ENCODE peak calls at places on chromosome 16, in seven cellular contexts. E is stomach, K is brain microvascular endothelial cell, N is fibroblast of the aortic adventitia, R is adipocyte, B is psoas muscle, Q is ovary. D is an unnamed sample.

GRCh38 chr16:15950167-15950854 is 895 bp downstream of the ABCC1 start:
- DNase-seq in Q (peak; percentile 28), R (peak; percentile 64), K (peak; percentile 23), N (peak; percentile 67), E (peak; percentile 28), B (no peak), D (peak; percentile 51)

GRCh38 chr16:17475104-17475503 is 4.3 kb upstream of the XYLT1 start:
- DNase-seq in N (no peak), Q (no peak), E (no peak), K (no peak), R (no peak), B (no peak), D (no peak)

GRCh38 chr16:19698480-19699465 is 19.3 kb downstream of the KNOP1 start:
- DNase-seq in R (peak; percentile 72), N (peak; percentile 70), K (no peak), Q (no peak), E (no peak), B (no peak), D (peak; percentile 62)

GRCh38 chr16:57544129-57544653 is 1.7 kb downstream of the ADGRG5 start:
- DNase-seq in Q (no peak), B (no peak), K (no peak), R (no peak), E (no peak), N (no peak), D (peak; percentile 13)

GRCh38 chr16:10964039-10964890 is 19.9 kb downstream of the CLEC16A start:
- DNase-seq in R (peak; percentile 93), N (peak; percentile 84), B (peak; percentile 86), Q (peak; percentile 75), K (peak; percentile 66), E (peak; percentile 87), D (peak; percentile 81)

GRCh38 chr16:88398874-88399178 is 16.1 kb downstream of the ZNF469 start:
- DNase-seq in E (no peak), K (no peak), B (no peak), N (no peak), R (no peak), Q (no peak), D (no peak)

GRCh38 chr16:17885659-17886200 is 415.0 kb upstream of the XYLT1 start:
- DNase-seq in E (no peak), N (no peak), Q (no peak), K (no peak), R (no peak), B (no peak), D (no peak)

GRCh38 chr16:50021509-50021908 is 3.5 kb upstream of the CNEP1R1 start:
- DNase-seq in B (no peak), K (peak; percentile 25), N (no peak), E (no peak), Q (no peak), R (no peak), D (peak; percentile 42)

GRCh38 chr16:20166531-20167235 is 93.0 kb upstream of the GPR139 start:
- DNase-seq in K (no peak), B (no peak), Q (no peak), E (no peak), R (no peak), N (no peak), D (no peak)

GRCh38 chr16:77660311-77660710 is 62.0 kb upstream of the NUDT7 start:
- DNase-seq in Q (no peak), N (peak; percentile 76), K (peak; percentile 40), E (no peak), R (peak; percentile 18), B (no peak), D (peak; percentile 85)

GRCh38 chr16:81823734-81824133 is 44.6 kb downstream of the PLCG2 start:
- DNase-seq in E (no peak), R (no peak), K (no peak), B (no peak), Q (no peak), N (no peak), D (no peak)
- H3K4me3 ChIP-seq in E (no peak overlapping the region), R (no peak overlapping the region), K (no peak overlapping the region), B (no peak overlapping the region), Q (no peak overlapping the region), N (no peak overlapping the region), D (no peak overlapping the region)

DNA sequence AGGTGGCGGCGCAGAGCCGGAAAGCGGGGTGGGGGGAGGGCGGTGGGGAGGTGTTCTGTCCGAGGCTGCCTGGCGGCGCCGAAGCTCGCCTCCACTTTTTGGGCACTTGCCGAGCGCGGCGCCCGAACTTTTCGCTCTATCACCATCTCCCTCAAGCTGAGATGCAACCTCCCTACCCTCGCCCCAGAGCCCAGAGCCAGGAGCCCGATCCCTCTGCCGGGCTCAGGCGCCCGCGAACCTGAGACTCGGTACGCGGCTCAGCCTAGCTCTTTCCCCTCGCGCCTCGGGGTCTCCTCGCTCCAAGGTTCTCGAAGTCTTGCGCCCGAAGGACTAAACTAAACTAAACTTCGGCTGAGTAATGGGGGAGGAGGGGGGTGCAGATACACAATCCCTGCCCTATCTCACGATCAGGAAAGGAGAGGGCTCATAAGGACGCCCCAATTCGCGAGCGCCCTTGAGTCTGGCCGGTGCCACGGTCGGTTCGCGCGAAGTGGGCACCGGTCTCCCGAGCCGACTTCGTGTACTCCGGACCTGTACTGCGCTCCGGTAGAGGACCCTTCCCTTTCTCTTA is 1.7 kb upstream of the SALL1 start:
- DNase-seq in R (peak; percentile 54), K (no peak), B (no peak), Q (no peak), N (peak; percentile 55), E (no peak), D (no peak)
- H3K4me3 ChIP-seq in R (peak overlapping the region; percentile 87), K (peak overlapping the region; percentile 48), B (peak overlapping the region; percentile 58), Q (peak overlapping the region; percentile 62), N (peak overlapping the region; percentile 83), E (peak overlapping the region; percentile 32), D (peak overlapping the region; percentile 47)

DNA sequence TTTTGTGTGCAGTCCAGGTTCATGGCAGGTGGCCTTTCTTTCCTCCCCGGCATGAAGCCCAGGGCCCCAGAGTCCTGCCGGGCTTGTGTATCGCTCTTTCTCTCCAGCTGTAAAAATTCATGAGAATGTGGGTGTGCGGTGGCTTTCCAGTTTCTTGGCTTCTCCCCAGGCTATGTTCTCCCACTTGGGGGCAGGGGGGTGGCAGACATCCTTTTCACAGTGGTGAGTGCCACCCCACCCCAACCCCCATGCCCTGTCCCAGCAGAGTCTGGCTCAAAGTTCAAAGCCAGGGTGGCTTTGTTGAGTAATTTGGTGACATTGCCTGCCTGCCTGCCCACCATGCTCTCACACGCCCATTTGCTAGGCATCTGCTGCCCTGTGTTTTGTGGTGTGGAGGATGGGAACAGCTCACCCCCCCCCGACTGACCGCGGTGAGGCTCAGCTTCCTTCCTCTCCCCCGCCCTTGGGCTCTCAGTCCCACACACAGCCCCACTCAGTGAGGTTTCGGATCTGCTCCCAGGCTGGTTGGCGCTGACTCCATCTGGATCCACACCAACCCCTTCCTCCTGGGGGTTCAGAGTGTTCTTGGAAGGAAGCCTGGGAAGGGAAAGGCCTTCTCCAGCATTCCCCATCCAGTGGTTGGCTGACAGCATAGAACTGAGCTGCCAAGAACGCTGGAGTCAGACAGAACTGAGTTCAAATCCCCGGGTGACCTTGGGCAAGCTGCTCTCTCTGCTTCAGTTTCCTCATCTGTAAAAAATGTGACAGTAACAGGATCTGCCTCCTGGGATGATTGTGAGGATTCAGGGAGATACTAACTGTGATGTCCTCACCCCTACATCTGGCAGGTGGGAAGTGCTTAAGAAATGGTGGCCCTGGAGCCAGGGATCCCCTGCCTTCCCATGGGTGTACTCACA is 36.1 kb downstream of the CHD9 start:
- DNase-seq in E (peak; percentile 71), R (peak; percentile 97), Q (peak; percentile 97), K (peak; percentile 93), B (peak; percentile 94), N (peak; percentile 99), D (peak; percentile 99)
- H3K4me3 ChIP-seq in E (no peak overlapping the region), R (peak overlapping the region; percentile 64), Q (no peak overlapping the region), K (peak overlapping the region; percentile 9), B (peak overlapping the region; percentile 26), N (peak overlapping the region; percentile 28), D (peak overlapping the region; percentile 9)

GRCh38 chr16:72287646-72288045 is 115.7 kb upstream of the PMFBP1 start:
- DNase-seq in E (no peak), B (no peak), R (no peak), N (no peak), Q (no peak), K (no peak), D (no peak)

GRCh38 chr16:72286936-72287620 is 115.1 kb upstream of the PMFBP1 start:
- DNase-seq in K (no peak), B (no peak), N (no peak), Q (no peak), R (peak; percentile 10), E (no peak), D (no peak)

GRCh38 chr16:72295914-72296313 is 124.0 kb upstream of the PMFBP1 start:
- DNase-seq in K (no peak), R (no peak), Q (no peak), B (no peak), N (no peak), E (no peak), D (no peak)

GRCh38 chr16:72291531-72291981 is 119.6 kb upstream of the PMFBP1 start:
- DNase-seq in N (peak; percentile 95), R (peak; percentile 91), E (no peak), B (no peak), Q (no peak), K (peak; percentile 83), D (peak; percentile 94)

DNA sequence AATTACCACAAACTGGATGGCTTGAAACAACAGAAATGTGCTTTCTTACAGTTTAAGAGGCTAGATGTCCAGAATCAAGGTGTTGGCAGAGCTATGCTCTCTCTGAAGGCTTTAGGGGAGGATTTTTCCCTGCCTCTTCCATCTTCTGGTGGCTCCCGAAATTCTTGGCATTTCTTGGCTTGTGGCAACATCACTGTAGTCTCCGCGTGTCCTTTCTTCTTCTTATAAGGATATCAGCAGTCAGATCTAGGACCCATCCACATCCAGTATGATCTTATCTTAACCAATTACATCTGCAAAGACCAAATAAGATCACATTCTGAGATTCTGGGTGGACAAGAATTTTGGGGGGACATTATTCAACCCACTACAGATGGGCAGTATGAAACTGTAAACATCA is 119.2 kb upstream of the PMFBP1 start:
- DNase-seq in N (peak; percentile 77), R (peak; percentile 60), E (no peak), Q (no peak), K (peak; percentile 60), B (no peak), D (peak; percentile 60)
- H3K4me3 ChIP-seq in N (no peak overlapping the region), R (peak overlapping the region; percentile 39), E (no peak overlapping the region), Q (no peak overlapping the region), K (no peak overlapping the region), B (no peak overlapping the region), D (no peak overlapping the region)

GRCh38 chr16:85899444-85899843 is 482 bp downstream of the IRF8 start:
- DNase-seq in E (peak; percentile 13), R (no peak), B (no peak), K (no peak), N (no peak), Q (no peak), D (no peak)
- H3K4me3 ChIP-seq in E (peak overlapping the region; percentile 63), R (peak overlapping the region; percentile 65), B (peak overlapping the region; percentile 62), K (no peak overlapping the region), N (no peak overlapping the region), Q (peak overlapping the region; percentile 53), D (no peak overlapping the region)

GRCh38 chr16:3961449-3961849 is 80.9 kb upstream of the CREBBP start:
- DNase-seq in R (peak; percentile 48), K (peak; percentile 39), N (peak; percentile 25), E (no peak), B (no peak), Q (no peak), D (peak; percentile 16)
- H3K4me3 ChIP-seq in R (peak overlapping the region; percentile 80), K (no peak overlapping the region), N (no peak overlapping the region), E (no peak overlapping the region), B (peak overlapping the region; percentile 73), Q (no peak overlapping the region), D (no peak overlapping the region)

GRCh38 chr16:66475232-66475631 is 48.1 kb downstream of the BEAN1 start:
- DNase-seq in Q (no peak), E (no peak), B (no peak), R (no peak), N (no peak), K (no peak), D (no peak)
- H3K4me3 ChIP-seq in Q (no peak overlapping the region), E (no peak overlapping the region), B (no peak overlapping the region), R (no peak overlapping the region), N (no peak overlapping the region), K (no peak overlapping the region), D (no peak overlapping the region)

D was measured in choroid plexus epithelial cell.